ENCODE peak calls at places on chromosomes 2 and 18, in four cellular contexts. C, P, J and X are unnamed samples. For H3K4me1, H3K27me3 and H3K9me3, the result is how much of the 10 kb centered on the place peaks cover.

GRCh38 chr18:50647792-50648191 is 87.9 kb downstream of the MAPK4 start:
- DNase-seq in C (no peak), P (no peak), J (no peak), X (no peak)

GRCh38 chr18:730692-731091 is 18.3 kb upstream of the ENOSF1 start:
- DNase-seq in J (no peak), C (no peak), P (no peak), X (no peak)

GRCh38 chr18:23812566-23813440 is 123.5 kb downstream of the LAMA3 start:
- DNase-seq in C (no peak), J (peak), P (no peak), X (no peak)

GRCh38 chr2:17520761-17521160 is 2.5 kb upstream of the RAD51AP2 start:
- DNase-seq in J (no peak), C (no peak), P (no peak), X (no peak)

GRCh38 chr2:851078-851477 is 99.6 kb upstream of the SNTG2 start:
- DNase-seq in P (no peak), C (no peak), J (no peak), X (no peak)

GRCh38 chr18:8478166-8478967 is 130.9 kb upstream of the RAB12 start:
- DNase-seq in C (peak), P (peak), J (peak), X (no peak)

GRCh38 chr2:69916151-69916550 is 1.2 kb downstream of the MXD1 start:
- DNase-seq in C (no peak), P (no peak), J (no peak), X (no peak)

GRCh38 chr2:29627366-29627765 is 294.0 kb downstream of the ALK start:
- DNase-seq in P (no peak), C (no peak), J (peak), X (no peak)

GRCh38 chr2:119753041-119753929 is 6.4 kb upstream of the PTPN4 start:
- DNase-seq in P (no peak), J (peak), C (peak), X (no peak)

GRCh38 chr2:437180-437579 is 149.3 kb upstream of the ALKAL2 start:
- DNase-seq in P (no peak), J (no peak), C (no peak), X (no peak)

GRCh38 chr2:9300829-9301453 is 94.3 kb downstream of the ASAP2 start:
- DNase-seq in J (no peak), C (no peak), P (no peak), X (no peak)

GRCh38 chr2:156476516-156477206 is 40.5 kb downstream of the GPD2 start:
- DNase-seq in P (no peak), J (peak), C (no peak), X (no peak)

GRCh38 chr2:231683292-231683898 is 24.9 kb upstream of the PTMA start:
- DNase-seq in P (no peak), C (no peak), J (no peak), X (no peak)

GRCh38 chr2:28684142-28684858 is 67.3 kb upstream of the PPP1CB start:
- DNase-seq in C (peak), J (no peak), P (no peak), X (no peak)

GRCh38 chr2:27316655-27317412 is 6.1 kb downstream of the MPV17 start:
- DNase-seq in J (no peak), P (peak), C (no peak), X (no peak)

GRCh38 chr2:98461650-98462049 is 17.0 kb downstream of the INPP4A start:
- DNase-seq in P (no peak), J (no peak), C (no peak), X (no peak)

GRCh38 chr2:191679818-191680600 is 2.1 kb downstream of the NABP1 start:
- DNase-seq in J (peak), P (no peak), C (no peak), X (no peak)

GRCh38 chr2:84234103-84234502 is 225.0 kb downstream of the SUCLG1 start:
- DNase-seq in J (no peak), C (no peak), P (no peak), X (no peak)

GRCh38 chr2:128651000-128651399 is 332.3 kb upstream of the HS6ST1 start:
- DNase-seq in J (no peak), P (no peak), C (no peak), X (no peak)
- H3K4me1 ChIP-seq in J (under half), P (under half), C (under half), X (under half)

GRCh38 chr2:68418419-68418818 is 48.7 kb downstream of the FBXO48 start:
- DNase-seq in J (no peak), C (no peak), P (no peak), X (no peak)
- H3K27me3 ChIP-seq in J (under half), C (under half), P (under half), X (under half)

GRCh38 chr2:89781962-89782361 is 1090.5 kb downstream of the RPIA start:
- DNase-seq in C (no peak), J (no peak), P (no peak), X (no peak)
- H3K9me3 ChIP-seq in C (half or more), J (under half), P (under half), X (under half)

GRCh38 chr2:33498291-33498956 is 22.0 kb downstream of the RASGRP3 start:
- DNase-seq in J (no peak), P (no peak), C (no peak), X (no peak)
- H3K4me1 ChIP-seq in J (under half), P (under half), C (under half), X (under half)

GRCh38 chr18:64618390-64618789 is 469.5 kb upstream of the LINC00305 start:
- DNase-seq in P (no peak), C (no peak), J (no peak), X (no peak)
- H3K27me3 ChIP-seq in P (under half), C (under half), J (under half), X (under half)

GRCh38 chr2:102145107-102145506 is 2.6 kb downstream of the IL1R1 start:
- DNase-seq in P (no peak), C (no peak), J (no peak), X (no peak)

GRCh38 chr2:102143450-102143985 is 972 bp downstream of the IL1R1 start:
- DNase-seq in P (peak), J (peak), C (peak), X (no peak)

GRCh38 chr2:102144128-102144527 is 1.6 kb downstream of the IL1R1 start:
- DNase-seq in C (no peak), J (peak), P (peak), X (no peak)

GRCh38 chr2:102147935-102148334 is 5.4 kb downstream of the IL1R1 start:
- DNase-seq in P (no peak), J (no peak), C (no peak), X (no peak)

DNA sequence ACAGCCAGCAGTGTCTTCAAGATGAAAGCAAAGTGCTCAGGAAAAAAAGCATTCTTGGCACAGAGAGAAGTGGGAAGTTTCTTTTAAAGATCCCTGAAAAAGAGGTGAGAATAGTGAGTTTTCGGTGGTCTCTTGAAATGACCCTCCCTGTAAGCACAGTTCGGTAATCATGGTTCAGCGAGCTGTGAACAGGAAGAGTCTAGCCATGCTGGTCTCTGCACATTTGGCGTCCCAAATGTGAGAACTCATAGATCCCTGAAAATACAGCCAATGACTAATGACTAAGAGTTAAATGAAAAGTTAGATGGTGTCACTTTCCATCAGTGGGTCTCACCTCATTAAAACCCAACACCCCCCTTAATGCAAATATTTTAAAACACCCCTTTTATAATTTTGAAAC is 3.4 kb downstream of the IL1R1 start:
- DNase-seq in C (no peak), P (no peak), J (no peak), X (no peak)
- H3K9me3 ChIP-seq in C (under half), P (under half), J (under half), X (under half)

GRCh38 chr2:207936380-207936779 is 88.9 kb downstream of the PLEKHM3 start:
- DNase-seq in J (no peak), C (peak), P (no peak), X (no peak)
- H3K4me1 ChIP-seq in J (under half), C (half or more), P (under half), X (under half)